ENCODE peak calls at places on chromosomes 3 and 15, in eight cellular contexts. P is transverse colon; L is RWPE2; H is left ventricle myocardium inferior; D is SK-N-SH; O is CD8-positive, alpha-beta T cell; J is ascending aorta; B is right atrium auricular region. V is an unnamed sample.

GRCh38 chr15:74790080-74790916 is 8.4 kb downstream of the CSK start:
- DNase-seq in P (peak; percentile 68), L (no peak), H (peak; percentile 82), D (peak; percentile 87), O (peak; percentile 56), J (peak; percentile 83), B (peak; percentile 75), V (peak; percentile 61)

GRCh38 chr3:126194713-126195305 is 14.4 kb upstream of the ALDH1L1 start:
- DNase-seq in P (no peak), L (no peak), H (no peak), D (no peak), O (no peak), J (no peak), B (no peak), V (no peak)

GRCh38 chr3:111080357-111080937 is 8.8 kb downstream of the NECTIN3 start:
- DNase-seq in P (no peak), L (no peak), H (no peak), D (peak; percentile 30), O (no peak), J (no peak), B (no peak), V (no peak)

GRCh38 chr3:146156060-146156459 is 4.9 kb downstream of the PLOD2 start:
- DNase-seq in P (no peak), L (no peak), H (peak; percentile 25), D (no peak), O (no peak), J (no peak), B (no peak), V (no peak)

GRCh38 chr3:66598168-66598567 is 97.3 kb upstream of the LRIG1 start:
- DNase-seq in P (no peak), L (no peak), H (no peak), D (no peak), O (no peak), J (no peak), B (no peak), V (no peak)

GRCh38 chr3:121730940-121731687 is 18.4 kb downstream of the GOLGB1 start:
- DNase-seq in P (no peak), L (no peak), H (no peak), D (no peak), O (no peak), J (no peak), B (no peak), V (no peak)

GRCh38 chr3:137695351-137695750 is 68.8 kb upstream of the SOX14 start:
- DNase-seq in P (no peak), L (no peak), H (no peak), D (no peak), O (no peak), J (no peak), B (no peak), V (no peak)

GRCh38 chr15:29044506-29044905 is 158.7 kb downstream of the APBA2 start:
- DNase-seq in P (no peak), L (no peak), H (no peak), D (peak; percentile 37), O (no peak), J (no peak), B (no peak), V (no peak)

GRCh38 chr3:21835266-21835665 is 84.3 kb upstream of the ZNF385D start:
- DNase-seq in P (no peak), L (no peak), H (no peak), D (no peak), O (no peak), J (no peak), B (no peak), V (no peak)

GRCh38 chr3:43399034-43399433 is 112.7 kb downstream of the SNRK start:
- DNase-seq in P (no peak), L (no peak), H (no peak), D (no peak), O (no peak), J (no peak), B (no peak), V (no peak)

GRCh38 chr15:34642252-34642651 is 58.8 kb upstream of the GOLGA8B start:
- DNase-seq in P (no peak), L (no peak), H (no peak), D (peak; percentile 50), O (no peak), J (no peak), B (no peak), V (no peak)

GRCh38 chr3:166696104-166696503 is 684.0 kb downstream of the ZBBX start:
- DNase-seq in P (no peak), L (no peak), H (no peak), D (no peak), O (no peak), J (no peak), B (no peak), V (no peak)

GRCh38 chr15:63439536-63440264 is 58.1 kb upstream of the CA12 start:
- DNase-seq in P (no peak), L (no peak), H (no peak), D (no peak), O (no peak), J (peak; percentile 30), B (no peak), V (no peak)

GRCh38 chr3:142180761-142181362 is 31.5 kb upstream of the TFDP2 start:
- DNase-seq in P (peak; percentile 25), L (no peak), H (peak; percentile 26), D (peak; percentile 58), O (peak; percentile 25), J (no peak), B (no peak), V (peak; percentile 34)

GRCh38 chr3:113268917-113269316 is 57.6 kb downstream of the BOC start:
- DNase-seq in P (no peak), L (no peak), H (no peak), D (no peak), O (no peak), J (no peak), B (no peak), V (no peak)

GRCh38 chr3:107690522-107691138 is 167.9 kb downstream of the BBX start:
- DNase-seq in P (no peak), L (no peak), H (no peak), D (peak; percentile 35), O (no peak), J (no peak), B (no peak), V (no peak)

GRCh38 chr15:49135893-49136292 is 19.5 kb downstream of the COPS2 start:
- DNase-seq in P (no peak), L (no peak), H (no peak), D (no peak), O (no peak), J (no peak), B (no peak), V (no peak)

GRCh38 chr15:75981149-75981815 is 30.9 kb downstream of the NRG4 start:
- DNase-seq in P (no peak), L (no peak), H (no peak), D (no peak), O (no peak), J (no peak), B (no peak), V (no peak)

GRCh38 chr3:18401298-18401961 is 23.7 kb downstream of the SATB1 start:
- DNase-seq in P (no peak), L (no peak), H (no peak), D (no peak), O (no peak), J (no peak), B (no peak), V (no peak)

DNA sequence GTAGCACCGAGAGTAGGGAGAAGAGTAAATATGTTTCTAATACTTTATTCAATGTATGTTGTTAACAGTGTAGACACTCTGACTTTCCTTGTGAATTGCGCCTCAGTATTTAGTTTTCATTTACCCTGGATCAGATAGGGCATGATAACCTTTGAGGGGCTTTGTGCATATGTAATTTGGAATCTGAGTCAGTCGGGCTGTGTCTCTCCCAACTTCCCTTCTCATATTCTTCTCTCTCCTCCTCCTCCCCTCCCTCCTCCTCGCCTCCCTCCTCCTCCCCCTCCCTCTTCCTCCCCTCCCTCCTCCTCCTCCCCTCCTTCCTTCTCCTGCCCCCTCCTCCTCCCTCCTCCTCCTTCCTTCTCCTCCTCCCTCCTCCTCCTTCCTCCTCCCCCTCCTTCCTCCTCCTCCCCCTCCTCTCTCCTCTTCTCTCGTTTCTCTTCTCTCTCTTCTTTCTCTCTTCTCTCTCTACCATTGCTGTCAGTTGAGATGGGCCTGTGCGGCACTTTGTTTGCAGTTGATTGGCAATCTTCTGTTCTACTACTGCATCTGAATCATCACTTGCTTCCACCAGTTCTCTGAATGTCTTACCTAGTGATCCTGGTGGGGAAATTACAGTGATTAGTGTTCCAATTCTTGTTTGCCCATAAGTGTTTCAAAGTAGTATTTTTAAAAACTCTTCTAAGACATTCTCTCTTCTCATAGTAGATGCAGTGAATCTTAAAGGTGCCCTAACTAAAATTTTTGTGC is 162.3 kb downstream of the PGPEP1L start:
- DNase-seq in P (no peak), L (no peak), H (no peak), D (no peak), O (no peak), J (no peak), B (no peak), V (no peak)
- H3K4me3 ChIP-seq in P (no peak overlapping the region), L (no peak overlapping the region), H (no peak overlapping the region), D (no peak overlapping the region), O (no peak overlapping the region), J (no peak overlapping the region), B (no peak overlapping the region), V (no peak overlapping the region)

DNA sequence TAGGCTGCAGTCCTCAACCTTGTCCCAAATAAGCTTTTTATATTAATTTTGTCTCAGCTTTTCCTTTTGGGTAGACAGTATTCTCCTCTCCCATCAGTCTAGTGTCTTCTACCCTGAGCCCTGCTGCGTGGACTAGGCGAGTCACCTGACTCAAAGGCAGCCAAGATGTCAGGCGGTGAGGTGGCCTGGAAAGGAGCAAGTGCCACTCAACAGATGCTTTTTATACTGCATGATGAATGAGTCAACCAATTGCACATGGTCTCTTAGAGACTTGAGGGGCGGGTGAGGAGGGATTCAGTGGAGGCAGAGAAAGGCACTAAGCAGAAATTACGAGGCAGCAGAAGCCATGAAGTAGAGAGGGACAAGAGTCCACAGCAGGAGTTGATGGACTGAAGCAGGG is 95.9 kb downstream of the FRMD4B start:
- DNase-seq in P (no peak), L (no peak), H (peak; percentile 46), D (no peak), O (no peak), J (no peak), B (peak; percentile 76), V (no peak)
- H3K4me1 ChIP-seq in P (no peaks in the 10 kb centered on the region), L (peaks cover 32% of the 10 kb centered on the region), H (peaks cover 55% of the 10 kb centered on the region), D (peaks cover 7% of the 10 kb centered on the region), O (no peaks in the 10 kb centered on the region), J (no peaks in the 10 kb centered on the region), B (peaks cover 23% of the 10 kb centered on the region), V (no peaks in the 10 kb centered on the region)

GRCh38 chr3:181313379-181313778 is 323.8 kb upstream of the DNAJC19 start:
- DNase-seq in P (no peak), L (no peak), H (no peak), D (no peak), O (no peak), J (no peak), B (no peak), V (no peak)

GRCh38 chr3:181316481-181316880 is 326.9 kb upstream of the DNAJC19 start:
- DNase-seq in P (no peak), L (no peak), H (no peak), D (no peak), O (no peak), J (no peak), B (no peak), V (no peak)

GRCh38 chr3:181318321-181318720 is 328.8 kb upstream of the DNAJC19 start:
- DNase-seq in P (no peak), L (no peak), H (no peak), D (no peak), O (no peak), J (no peak), B (no peak), V (no peak)

GRCh38 chr3:181317521-181317920 is 328.0 kb upstream of the DNAJC19 start:
- DNase-seq in P (no peak), L (no peak), H (no peak), D (peak; percentile 13), O (no peak), J (no peak), B (no peak), V (no peak)
- H3K4me3 ChIP-seq in P (no peak overlapping the region), L (no peak overlapping the region), H (no peak overlapping the region), D (no peak overlapping the region), O (no peak overlapping the region), J (no peak overlapping the region), B (no peak overlapping the region), V (no peak overlapping the region)

GRCh38 chr3:29314727-29315088 is 33.8 kb downstream of the RBMS3 start:
- DNase-seq in P (no peak), L (no peak), H (no peak), D (no peak), O (no peak), J (no peak), B (no peak), V (no peak)
- H3K4me1 ChIP-seq in P (peaks cover 6% of the 10 kb centered on the region), L (peaks cover 14% of the 10 kb centered on the region), H (peaks cover 97% of the 10 kb centered on the region), D (peaks cover 31% of the 10 kb centered on the region), O (no peaks in the 10 kb centered on the region), J (peaks cover 7% of the 10 kb centered on the region), B (peaks cover 68% of the 10 kb centered on the region), V (peaks cover 82% of the 10 kb centered on the region)

V was measured in stomach.